ENCODE peak calls at places on chromosome X, in four cellular contexts. P is HepG2, H is GM12878, L is K562. X is an unnamed sample.

GRCh38 chrX:64885850-64886249 is 90.4 kb downstream of the ZC4H2 start:
- DNase-seq in P (no peak), H (no peak), L (peak), X (peak)

GRCh38 chrX:47662144-47662657 is 3.2 kb upstream of the UXT start:
- DNase-seq in P (no peak), H (no peak), L (peak), X (no peak)

GRCh38 chrX:17564689-17565409 is 172.4 kb upstream of the SCML1 start:
- DNase-seq in P (no peak), H (no peak), L (no peak), X (no peak)

GRCh38 chrX:13093489-13094140 is 49.2 kb upstream of the FAM9C start:
- DNase-seq in P (no peak), H (no peak), L (no peak), X (no peak)

GRCh38 chrX:1041051-1041450 is 171.4 kb downstream of the CRLF2 start:
- DNase-seq in P (no peak), H (no peak), L (no peak), X (no peak)

GRCh38 chrX:31658360-31658759 is 586.5 kb upstream of the FTHL17 start:
- DNase-seq in P (peak), H (no peak), L (peak), X (peak)

GRCh38 chrX:149022485-149022884 is 482.6 kb downstream of the IDS start:
- DNase-seq in P (no peak), H (no peak), L (no peak), X (no peak)

GRCh38 chrX:55715847-55716246 is 1.7 kb upstream of the RRAGB start:
- DNase-seq in P (peak), H (no peak), L (peak), X (peak)

GRCh38 chrX:39477438-39478120 is 620.2 kb downstream of the BCOR start:
- DNase-seq in P (no peak), H (no peak), L (peak), X (peak)

GRCh38 chrX:102154900-102155805 is 624 bp downstream of the BEX5 start:
- DNase-seq in P (no peak), H (no peak), L (no peak), X (peak)

GRCh38 chrX:79130857-79131256 is 13.6 kb upstream of the GPR174 start:
- DNase-seq in P (no peak), H (no peak), L (no peak), X (peak)

GRCh38 chrX:148530464-148531077 is 30.2 kb downstream of the AFF2 start:
- DNase-seq in P (no peak), H (no peak), L (peak), X (peak)

GRCh38 chrX:77447339-77448149 is at the start of gene FGF16:
- DNase-seq in P (no peak), H (no peak), L (no peak), X (peak)

GRCh38 chrX:17563515-17563914 is 173.8 kb upstream of the SCML1 start:
- DNase-seq in P (no peak), H (no peak), L (no peak), X (no peak)

GRCh38 chrX:149568701-149569296 is 18.5 kb downstream of the MAGEA9B start:
- DNase-seq in P (no peak), H (no peak), L (no peak), X (no peak)

GRCh38 chrX:21723814-21724213 is 34.1 kb downstream of the SMPX start:
- DNase-seq in P (no peak), H (no peak), L (no peak), X (no peak)

GRCh38 chrX:71533850-71534515 is 1.1 kb downstream of the OGT start:
- DNase-seq in P (peak), H (no peak), L (peak), X (peak)

GRCh38 chrX:73851014-73852009 is 288.3 kb downstream of the CHIC1 start:
- DNase-seq in P (no peak), H (peak), L (peak), X (no peak)
- TF ChIP-seq CREB1 in P (no peak), H (peak), L (peak), X (no peak)

GRCh38 chrX:53321216-53321942 is 40.0 kb upstream of the IQSEC2 start:
- DNase-seq in P (no peak), H (no peak), L (peak), X (peak)
- H3K4me3 ChIP-seq in P (no peak), H (no peak), L (peak), X (peak)

GRCh38 chrX:86241547-86241946 is 93.3 kb downstream of the DACH2 start:
- DNase-seq in P (no peak), H (no peak), L (no peak), X (no peak)

GRCh38 chrX:86237482-86237881 is 89.2 kb downstream of the DACH2 start:
- DNase-seq in P (no peak), H (no peak), L (no peak), X (no peak)
- TF ChIP-seq REST in P (no peak), H (no peak), L (no peak), X (no peak)

DNA sequence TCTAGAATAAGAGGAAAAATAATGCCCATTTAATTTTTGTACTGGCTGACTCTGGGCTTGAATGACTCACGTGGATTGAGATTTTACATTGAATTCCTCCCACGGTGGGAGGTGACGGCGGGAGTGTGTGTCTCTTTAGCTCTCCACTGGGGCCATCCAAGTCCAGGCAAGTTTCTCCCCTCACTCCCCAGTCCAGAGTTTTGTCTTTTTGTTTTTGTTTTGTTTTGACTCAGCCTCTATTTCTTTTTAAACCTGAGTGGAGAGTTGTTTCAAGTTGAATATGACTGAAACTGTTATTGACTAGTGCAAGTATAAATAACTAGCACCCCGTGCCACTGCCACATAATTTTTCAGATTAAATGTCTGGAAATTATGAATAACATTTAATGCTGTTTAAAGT is 13.6 kb downstream of the CHST7 start:
- DNase-seq in P (no peak), H (peak), L (no peak), X (no peak)
- TF ChIP-seq CREB1 in P (no peak), H (no peak), L (no peak), X (no peak)